ENCODE peak calls at places on chromosomes 12 and 14, in seven cellular contexts. One of them, this sample, is unnamed. For H3K27me3 and H3K36me3, the result is how much of the 10 kb centered on the place peaks cover.

GRCh38 chr14:23364604-23365352 is at the start of gene EFS:
- DNase-seq in neural progenitor cell: peak
- DNase-seq in heart right ventricle: peak
- DNase-seq in Caco-2: no peak
- DNase-seq in aorta: peak
- DNase-seq in lung: no peak
- DNase-seq in IMR-90: peak
- DNase-seq in this sample: peak

GRCh38 chr14:22838631-22839041 is 2.3 kb downstream of the MMP14 start:
- DNase-seq in Caco-2: no peak
- DNase-seq in lung: no peak
- DNase-seq in heart right ventricle: no peak
- DNase-seq in IMR-90: peak
- DNase-seq in neural progenitor cell: no peak
- DNase-seq in aorta: peak
- DNase-seq in this sample: peak

GRCh38 chr12:75913502-75914110 is 118.0 kb downstream of the PHLDA1 start:
- DNase-seq in lung: no peak
- DNase-seq in heart right ventricle: peak
- DNase-seq in aorta: no peak
- DNase-seq in IMR-90: no peak
- DNase-seq in neural progenitor cell: no peak
- DNase-seq in Caco-2: no peak
- DNase-seq in this sample: no peak

GRCh38 chr12:27549801-27550652 is 26.0 kb downstream of the PPFIBP1 start:
- DNase-seq in lung: peak
- DNase-seq in heart right ventricle: peak
- DNase-seq in neural progenitor cell: no peak
- DNase-seq in IMR-90: peak
- DNase-seq in aorta: peak
- DNase-seq in Caco-2: peak
- DNase-seq in this sample: peak

GRCh38 chr12:45553204-45553603 is 176.3 kb upstream of the ARID2 start:
- DNase-seq in neural progenitor cell: no peak
- DNase-seq in lung: no peak
- DNase-seq in aorta: no peak
- DNase-seq in IMR-90: peak
- DNase-seq in Caco-2: no peak
- DNase-seq in heart right ventricle: no peak
- DNase-seq in this sample: no peak

GRCh38 chr12:12158858-12159257 is 88.1 kb downstream of the BCL2L14 start:
- DNase-seq in Caco-2: no peak
- DNase-seq in neural progenitor cell: no peak
- DNase-seq in IMR-90: no peak
- DNase-seq in aorta: no peak
- DNase-seq in heart right ventricle: peak
- DNase-seq in lung: peak
- DNase-seq in this sample: peak

GRCh38 chr14:64502476-64503183 is 1.0 kb downstream of the ZBTB25 start:
- DNase-seq in Caco-2: peak
- DNase-seq in heart right ventricle: no peak
- DNase-seq in lung: no peak
- DNase-seq in aorta: no peak
- DNase-seq in IMR-90: peak
- DNase-seq in neural progenitor cell: peak
- DNase-seq in this sample: no peak

GRCh38 chr12:89333564-89334252 is 18.6 kb downstream of the DUSP6 start:
- DNase-seq in IMR-90: no peak
- DNase-seq in lung: no peak
- DNase-seq in neural progenitor cell: peak
- DNase-seq in Caco-2: peak
- DNase-seq in heart right ventricle: no peak
- DNase-seq in aorta: no peak
- DNase-seq in this sample: peak

GRCh38 chr12:72234871-72235270 is 37.3 kb upstream of the TRHDE start:
- DNase-seq in heart right ventricle: no peak
- DNase-seq in Caco-2: no peak
- DNase-seq in neural progenitor cell: no peak
- DNase-seq in IMR-90: peak
- DNase-seq in aorta: no peak
- DNase-seq in lung: no peak
- DNase-seq in this sample: no peak

GRCh38 chr12:104665296-104665695 is 208.5 kb downstream of the CHST11 start:
- DNase-seq in Caco-2: no peak
- DNase-seq in lung: no peak
- DNase-seq in neural progenitor cell: no peak
- DNase-seq in aorta: no peak
- DNase-seq in heart right ventricle: no peak
- DNase-seq in IMR-90: no peak
- DNase-seq in this sample: no peak

GRCh38 chr14:64604854-64605253 is 55.1 kb downstream of the PPP1R36 start:
- DNase-seq in lung: no peak
- DNase-seq in IMR-90: no peak
- DNase-seq in neural progenitor cell: no peak
- DNase-seq in heart right ventricle: no peak
- DNase-seq in Caco-2: no peak
- DNase-seq in aorta: no peak
- DNase-seq in this sample: no peak

GRCh38 chr14:34204774-34205173 is 253.9 kb upstream of the EGLN3 start:
- DNase-seq in IMR-90: no peak
- DNase-seq in lung: no peak
- DNase-seq in Caco-2: no peak
- DNase-seq in heart right ventricle: no peak
- DNase-seq in neural progenitor cell: no peak
- DNase-seq in aorta: no peak
- DNase-seq in this sample: no peak

GRCh38 chr14:91732859-91733477 is 1.1 kb upstream of the CATSPERB start:
- DNase-seq in IMR-90: no peak
- DNase-seq in neural progenitor cell: no peak
- DNase-seq in heart right ventricle: no peak
- DNase-seq in Caco-2: no peak
- DNase-seq in lung: no peak
- DNase-seq in aorta: no peak
- DNase-seq in this sample: no peak

GRCh38 chr12:15772405-15773018 is 16.7 kb downstream of the EPS8 start:
- DNase-seq in aorta: no peak
- DNase-seq in neural progenitor cell: peak
- DNase-seq in heart right ventricle: no peak
- DNase-seq in IMR-90: peak
- DNase-seq in lung: no peak
- DNase-seq in Caco-2: peak
- DNase-seq in this sample: no peak

GRCh38 chr12:49626169-49626835 is 2.9 kb downstream of the PRPF40B start:
- DNase-seq in heart right ventricle: no peak
- DNase-seq in aorta: no peak
- DNase-seq in neural progenitor cell: no peak
- DNase-seq in lung: no peak
- DNase-seq in IMR-90: peak
- DNase-seq in Caco-2: no peak
- DNase-seq in this sample: no peak

GRCh38 chr14:77906446-77906845 is 106.5 kb downstream of the ADCK1 start:
- DNase-seq in lung: no peak
- DNase-seq in Caco-2: no peak
- DNase-seq in heart right ventricle: no peak
- DNase-seq in IMR-90: no peak
- DNase-seq in aorta: no peak
- DNase-seq in neural progenitor cell: no peak
- DNase-seq in this sample: no peak

GRCh38 chr12:8609061-8609570 is 3.5 kb downstream of the AICDA start:
- DNase-seq in IMR-90: peak
- DNase-seq in heart right ventricle: no peak
- DNase-seq in neural progenitor cell: peak
- DNase-seq in aorta: no peak
- DNase-seq in Caco-2: peak
- DNase-seq in lung: no peak
- DNase-seq in this sample: peak

GRCh38 chr14:91286530-91286937 is 42.0 kb upstream of the GPR68 start:
- DNase-seq in aorta: peak
- DNase-seq in heart right ventricle: peak
- DNase-seq in Caco-2: peak
- DNase-seq in IMR-90: peak
- DNase-seq in neural progenitor cell: peak
- DNase-seq in lung: peak
- DNase-seq in this sample: peak

GRCh38 chr14:61355892-61356325 is 34.5 kb downstream of the PRKCH start:
- DNase-seq in IMR-90: peak
- DNase-seq in heart right ventricle: peak
- DNase-seq in neural progenitor cell: no peak
- DNase-seq in Caco-2: peak
- DNase-seq in aorta: no peak
- DNase-seq in lung: peak
- DNase-seq in this sample: peak

DNA sequence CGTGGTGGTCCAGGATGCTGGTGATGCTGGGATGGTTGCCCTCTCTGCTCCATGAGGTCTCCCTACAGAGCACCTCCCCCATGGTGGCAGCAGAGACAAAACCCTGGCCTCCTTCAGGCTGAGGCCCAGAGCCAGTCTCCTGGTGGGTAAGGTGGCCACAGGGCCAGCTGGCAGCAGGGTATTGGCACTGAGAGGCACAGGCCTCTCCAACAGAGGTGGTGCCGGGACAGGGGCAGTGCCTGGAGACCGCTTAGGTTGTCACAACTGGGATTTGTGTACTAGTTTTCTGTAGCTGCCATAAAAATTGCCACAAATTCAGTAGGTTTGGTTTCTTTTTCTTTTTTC is 6.1 kb upstream of the MTA1 start:
- DNase-seq in neural progenitor cell: no peak
- DNase-seq in Caco-2: no peak
- DNase-seq in aorta: no peak
- DNase-seq in heart right ventricle: no peak
- DNase-seq in lung: no peak
- DNase-seq in IMR-90: no peak
- DNase-seq in this sample: peak
- H3K27me3 ChIP-seq in neural progenitor cell: half or more
- H3K27me3 ChIP-seq in Caco-2: under half
- H3K27me3 ChIP-seq in aorta: under half
- H3K27me3 ChIP-seq in heart right ventricle: under half
- H3K27me3 ChIP-seq in lung: under half
- H3K27me3 ChIP-seq in IMR-90: under half
- H3K27me3 ChIP-seq in this sample: under half

DNA sequence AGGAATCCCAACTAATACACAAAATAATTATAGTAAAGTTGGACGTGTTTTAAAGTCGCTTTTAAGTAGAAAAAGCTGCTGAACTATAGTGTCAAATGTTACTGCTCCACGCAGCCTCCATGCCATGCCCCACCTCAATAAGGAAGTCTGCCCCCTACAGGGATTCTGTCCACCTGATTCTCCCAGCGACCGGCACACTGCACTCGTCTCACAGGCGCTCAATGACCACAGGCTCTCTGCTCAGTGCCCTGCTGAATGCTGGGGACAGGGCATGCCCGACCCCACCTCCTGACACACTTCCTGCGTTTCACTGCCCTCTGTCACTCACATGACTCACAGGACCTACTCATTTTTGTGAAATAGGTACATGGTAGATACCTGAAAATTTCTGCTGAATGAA is 48.9 kb downstream of the BDKRB1 start:
- DNase-seq in neural progenitor cell: peak
- DNase-seq in aorta: no peak
- DNase-seq in IMR-90: no peak
- DNase-seq in heart right ventricle: no peak
- DNase-seq in Caco-2: no peak
- DNase-seq in lung: no peak
- DNase-seq in this sample: no peak
- H3K36me3 ChIP-seq in neural progenitor cell: under half
- H3K36me3 ChIP-seq in aorta: under half
- H3K36me3 ChIP-seq in IMR-90: under half
- H3K36me3 ChIP-seq in heart right ventricle: half or more
- H3K36me3 ChIP-seq in Caco-2: under half
- H3K36me3 ChIP-seq in lung: under half
- H3K36me3 ChIP-seq in this sample: under half

DNA sequence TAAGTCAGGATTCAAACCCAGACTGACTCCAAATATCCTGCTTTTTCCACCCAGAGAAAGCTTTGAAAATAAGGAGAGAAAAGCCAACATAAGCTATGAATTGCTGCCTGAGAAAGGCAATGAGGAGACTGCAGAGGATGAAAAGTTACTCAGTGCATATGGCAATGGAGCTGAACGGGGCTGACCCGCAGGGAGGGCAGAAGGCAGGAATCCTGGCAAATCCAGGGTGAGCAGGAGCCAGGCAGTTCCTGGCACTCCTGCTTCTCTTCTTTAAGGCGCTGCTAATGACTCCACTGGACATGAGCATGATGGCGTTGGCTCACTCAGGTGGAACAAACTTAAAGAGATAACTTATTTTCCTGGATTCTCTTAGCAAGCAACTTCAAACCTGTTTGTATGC is 95.2 kb upstream of the TMCC3 start:
- DNase-seq in lung: no peak
- DNase-seq in Caco-2: no peak
- DNase-seq in neural progenitor cell: no peak
- DNase-seq in IMR-90: no peak
- DNase-seq in heart right ventricle: no peak
- DNase-seq in aorta: no peak
- DNase-seq in this sample: no peak
- H3K27me3 ChIP-seq in lung: under half
- H3K27me3 ChIP-seq in Caco-2: under half
- H3K27me3 ChIP-seq in neural progenitor cell: under half
- H3K27me3 ChIP-seq in IMR-90: under half
- H3K27me3 ChIP-seq in heart right ventricle: under half
- H3K27me3 ChIP-seq in aorta: under half
- H3K27me3 ChIP-seq in this sample: under half

GRCh38 chr14:30983858-30984257 is 41.6 kb upstream of the AP4S1 start:
- DNase-seq in aorta: no peak
- DNase-seq in heart right ventricle: no peak
- DNase-seq in Caco-2: no peak
- DNase-seq in IMR-90: no peak
- DNase-seq in neural progenitor cell: no peak
- DNase-seq in lung: no peak
- DNase-seq in this sample: no peak
- H3K36me3 ChIP-seq in aorta: under half
- H3K36me3 ChIP-seq in heart right ventricle: under half
- H3K36me3 ChIP-seq in Caco-2: under half
- H3K36me3 ChIP-seq in IMR-90: under half
- H3K36me3 ChIP-seq in neural progenitor cell: under half
- H3K36me3 ChIP-seq in lung: under half
- H3K36me3 ChIP-seq in this sample: under half

GRCh38 chr12:102950107-102950949 is 7.1 kb upstream of the ASCL1 start:
- DNase-seq in neural progenitor cell: peak
- DNase-seq in heart right ventricle: no peak
- DNase-seq in IMR-90: no peak
- DNase-seq in Caco-2: peak
- DNase-seq in lung: no peak
- DNase-seq in aorta: no peak
- DNase-seq in this sample: no peak

GRCh38 chr12:102946042-102946441 is 11.4 kb upstream of the ASCL1 start:
- DNase-seq in neural progenitor cell: no peak
- DNase-seq in Caco-2: no peak
- DNase-seq in aorta: no peak
- DNase-seq in heart right ventricle: no peak
- DNase-seq in lung: no peak
- DNase-seq in IMR-90: no peak
- DNase-seq in this sample: peak

GRCh38 chr12:102953221-102953620 is 4.3 kb upstream of the ASCL1 start:
- DNase-seq in lung: no peak
- DNase-seq in aorta: no peak
- DNase-seq in heart right ventricle: no peak
- DNase-seq in IMR-90: no peak
- DNase-seq in neural progenitor cell: no peak
- DNase-seq in Caco-2: no peak
- DNase-seq in this sample: no peak

GRCh38 chr12:102950950-102951490 is 6.5 kb upstream of the ASCL1 start:
- DNase-seq in IMR-90: no peak
- DNase-seq in neural progenitor cell: peak
- DNase-seq in heart right ventricle: no peak
- DNase-seq in aorta: no peak
- DNase-seq in Caco-2: no peak
- DNase-seq in lung: no peak
- DNase-seq in this sample: no peak

GRCh38 chr12:102948941-102949352 is 8.5 kb upstream of the ASCL1 start:
- DNase-seq in lung: no peak
- DNase-seq in aorta: peak
- DNase-seq in neural progenitor cell: peak
- DNase-seq in Caco-2: peak
- DNase-seq in IMR-90: peak
- DNase-seq in heart right ventricle: peak
- DNase-seq in this sample: peak
- H3K27me3 ChIP-seq in lung: under half
- H3K27me3 ChIP-seq in aorta: under half
- H3K27me3 ChIP-seq in neural progenitor cell: half or more
- H3K27me3 ChIP-seq in Caco-2: under half
- H3K27me3 ChIP-seq in IMR-90: under half
- H3K27me3 ChIP-seq in heart right ventricle: half or more
- H3K27me3 ChIP-seq in this sample: under half